ENCODE peak calls at places on chromosomes 1 and 21, in four cellular contexts. F is sigmoid colon, W is cardiac muscle cell, M is neuronal stem cell. R is an unnamed sample. For H3K27me3, the result is how much of the 10 kb centered on the place peaks cover.

GRCh38 chr1:20600156-20600555 is 11.3 kb downstream of the CDA start:
- DNase-seq in F (no peak), W (no peak), M (no peak), R (no peak)

GRCh38 chr21:41854426-41854995 is 24.6 kb downstream of the PRDM15 start:
- DNase-seq in M (no peak), F (no peak), W (no peak), R (no peak)

GRCh38 chr1:207810173-207810572 is 58.3 kb downstream of the CD46 start:
- DNase-seq in F (no peak), M (no peak), W (no peak), R (no peak)

GRCh38 chr1:158002022-158002629 is 8.7 kb downstream of the KIRREL1 start:
- DNase-seq in M (no peak), W (peak), F (no peak), R (no peak)

GRCh38 chr1:76302711-76303347 is 228.3 kb downstream of the ST6GALNAC3 start:
- DNase-seq in F (no peak), M (no peak), W (no peak), R (no peak)

GRCh38 chr1:65791860-65792670 is 630 bp upstream of the PDE4B start:
- DNase-seq in F (peak), W (peak), M (peak), R (no peak)

GRCh38 chr1:240344918-240345317 is 253.2 kb downstream of the FMN2 start:
- DNase-seq in F (no peak), M (no peak), W (no peak), R (no peak)

GRCh38 chr21:37270576-37271365 is 3.6 kb upstream of the VPS26C start:
- DNase-seq in W (no peak), M (no peak), F (no peak), R (no peak)

GRCh38 chr1:150720098-150720497 is 597 bp downstream of the HORMAD1 start:
- DNase-seq in F (no peak), W (no peak), M (no peak), R (no peak)

GRCh38 chr1:165063181-165063955 is 293.1 kb downstream of the LMX1A start:
- DNase-seq in W (no peak), F (peak), M (no peak), R (no peak)

GRCh38 chr1:207752456-207753132 is 740 bp downstream of the CD46 start:
- DNase-seq in F (peak), M (no peak), W (peak), R (no peak)

GRCh38 chr21:34502480-34503106 is 9.4 kb downstream of the KCNE1 start:
- DNase-seq in M (no peak), W (no peak), F (no peak), R (no peak)

GRCh38 chr21:34498623-34499022 is 13.4 kb downstream of the KCNE1 start:
- DNase-seq in F (no peak), M (no peak), W (no peak), R (no peak)

GRCh38 chr21:34501716-34502115 is 10.3 kb downstream of the KCNE1 start:
- DNase-seq in W (no peak), M (no peak), F (no peak), R (no peak)

DNA sequence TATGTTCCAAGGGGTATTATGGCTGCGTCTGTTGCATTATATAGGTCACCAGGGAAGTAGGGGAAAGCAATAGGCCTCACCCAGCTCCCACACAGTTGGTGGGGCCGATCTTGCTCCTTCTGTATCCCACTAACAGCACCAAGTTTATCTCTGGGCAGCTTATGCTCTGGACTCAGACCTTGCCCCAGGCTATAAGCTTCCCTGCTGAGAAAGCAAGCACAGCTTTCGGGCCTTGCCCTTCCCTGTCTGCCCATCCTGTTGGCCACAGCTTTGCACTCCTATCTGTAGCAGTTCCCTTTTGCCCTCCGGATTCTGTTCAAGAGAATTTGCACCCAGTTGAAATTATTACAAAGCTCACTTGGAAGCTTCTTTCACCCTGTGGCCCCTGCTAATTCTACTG is 12.9 kb downstream of the KCNE1 start:
- DNase-seq in M (no peak), W (no peak), F (no peak), R (no peak)
- H3K27ac ChIP-seq in M (no peak), W (no peak), F (no peak), R (no peak)

GRCh38 chr1:115477071-115477470 is 139.0 kb upstream of the NGF start:
- DNase-seq in W (no peak), M (no peak), F (no peak), R (no peak)
- H3K27me3 ChIP-seq in W (under half), M (under half), F (under half), R (under half)

GRCh38 chr1:61641578-61642336 is 83.2 kb downstream of the TM2D1 start:
- DNase-seq in M (peak), F (peak), W (peak), R (peak)
- H3K27ac ChIP-seq in M (no peak), F (peak), W (no peak), R (no peak)

GRCh38 chr1:22221233-22221780 is 78.4 kb upstream of the WNT4 start:
- DNase-seq in M (no peak), W (no peak), F (peak), R (no peak)
- H3K27me3 ChIP-seq in M (half or more), W (under half), F (under half), R (under half)

GRCh38 chr1:205109711-205110110 is 12.1 kb downstream of the RBBP5 start:
- DNase-seq in M (no peak), W (no peak), F (no peak), R (no peak)

GRCh38 chr1:205108464-205108863 is 13.3 kb downstream of the RBBP5 start:
- DNase-seq in W (no peak), M (no peak), F (no peak), R (no peak)

GRCh38 chr1:205109269-205109668 is 12.5 kb downstream of the RBBP5 start:
- DNase-seq in M (no peak), F (no peak), W (no peak), R (no peak)

GRCh38 chr1:205107327-205107726 is 14.5 kb downstream of the RBBP5 start:
- DNase-seq in M (no peak), F (no peak), W (no peak), R (no peak)

GRCh38 chr1:205111354-205111753 is 10.4 kb downstream of the RBBP5 start:
- DNase-seq in F (no peak), W (no peak), M (no peak), R (no peak)
- H3K27ac ChIP-seq in F (no peak), W (no peak), M (no peak), R (no peak)

GRCh38 chr1:17200756-17201155 is 4.2 kb upstream of the PADI1 start:
- DNase-seq in F (no peak), M (no peak), W (no peak), R (no peak)
- H3K27me3 ChIP-seq in F (under half), M (under half), W (under half), R (under half)

DNA sequence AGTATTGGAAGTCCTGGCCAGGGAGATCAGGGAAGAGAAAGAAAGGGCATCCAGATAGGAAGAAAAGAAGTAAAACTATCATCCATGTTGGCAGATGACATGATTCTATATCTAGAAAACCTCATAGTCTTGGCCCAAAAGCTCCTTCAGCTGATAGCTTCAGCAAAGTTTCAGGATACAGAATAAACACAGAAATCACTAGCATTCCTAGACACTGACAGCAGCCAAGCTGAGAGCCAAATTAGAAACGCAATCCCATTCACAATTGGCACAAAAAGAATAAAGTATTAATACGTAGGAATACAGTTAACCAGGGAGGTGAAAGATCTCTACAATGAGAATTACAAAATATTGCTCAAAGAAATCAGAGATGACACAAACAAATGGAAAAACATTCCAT is 44.6 kb downstream of the ZFYVE9 start:
- DNase-seq in M (no peak), W (no peak), F (no peak), R (no peak)
- H3K27ac ChIP-seq in M (no peak), W (no peak), F (no peak), R (no peak)

DNA sequence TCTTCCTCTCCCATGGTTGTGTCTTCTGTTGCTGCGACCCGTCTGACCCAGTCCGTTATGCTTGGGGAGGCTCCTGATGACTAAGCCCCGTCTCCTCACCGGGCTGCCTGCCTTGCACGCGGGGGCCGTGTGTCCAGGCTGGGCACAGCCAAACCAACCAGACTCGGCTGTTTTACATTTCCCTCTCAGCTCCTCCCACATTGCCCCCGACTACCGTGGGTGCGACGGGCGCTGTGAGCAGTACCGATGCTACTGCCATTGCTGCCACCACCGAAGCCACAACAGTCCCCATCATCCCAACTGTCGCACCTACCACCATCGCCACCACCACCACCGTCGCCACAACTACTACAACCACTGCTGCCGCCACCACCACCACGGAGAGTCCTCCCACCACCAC is 46.0 kb upstream of the CNTN2 start:
- DNase-seq in M (no peak), W (no peak), F (no peak), R (no peak)
- H3K27me3 ChIP-seq in M (under half), W (under half), F (under half), R (under half)